ENCODE peak calls at places on chromosomes 7 and 10, in eight cellular contexts. V, N, R, I, T, P, G and F are unnamed samples.

GRCh38 chr10:1573334-1573969 is 163.9 kb downstream of the ADARB2 start:
- DNase-seq in V (no peak), N (no peak), R (no peak), I (no peak), T (no peak), P (no peak), G (no peak), F (no peak)

GRCh38 chr10:78688945-78689935 is 379.5 kb upstream of the ZMIZ1 start:
- DNase-seq in V (no peak), N (no peak), R (no peak), I (no peak), T (no peak), P (peak; percentile 88), G (peak; percentile 64), F (no peak)

GRCh38 chr10:132003286-132003924 is 21.7 kb upstream of the BNIP3 start:
- DNase-seq in V (no peak), N (no peak), R (no peak), I (no peak), T (no peak), P (no peak), G (no peak), F (no peak)

GRCh38 chr7:142733271-142733670 is 16.0 kb upstream of the PRSS1 start:
- DNase-seq in V (no peak), N (no peak), R (no peak), I (no peak), T (no peak), P (no peak), G (no peak), F (no peak)

GRCh38 chr7:94289071-94289470 is 105.6 kb upstream of the COL1A2 start:
- DNase-seq in V (no peak), N (no peak), R (no peak), I (peak; percentile 64), T (peak; percentile 86), P (peak; percentile 49), G (peak; percentile 37), F (no peak)

GRCh38 chr10:114772496-114773196 is 48.9 kb upstream of the FHIP2A start:
- DNase-seq in V (no peak), N (no peak), R (no peak), I (no peak), T (no peak), P (no peak), G (no peak), F (no peak)

GRCh38 chr7:36245900-36246299 is 92.8 kb downstream of the EEPD1 start:
- DNase-seq in V (no peak), N (no peak), R (no peak), I (no peak), T (no peak), P (no peak), G (no peak), F (no peak)

GRCh38 chr7:51139796-51140195 is 176.8 kb downstream of the COBL start:
- DNase-seq in V (no peak), N (peak; percentile 76), R (no peak), I (no peak), T (no peak), P (no peak), G (no peak), F (no peak)

GRCh38 chr10:113297226-113297625 is 255.6 kb upstream of the HABP2 start:
- DNase-seq in V (no peak), N (no peak), R (no peak), I (no peak), T (peak; percentile 74), P (no peak), G (no peak), F (no peak)

GRCh38 chr7:20787658-20788057 is 972 bp upstream of the SP8 start:
- DNase-seq in V (no peak), N (no peak), R (no peak), I (no peak), T (no peak), P (no peak), G (no peak), F (no peak)

GRCh38 chr10:115727114-115727513 is 545.9 kb downstream of the GFRA1 start:
- DNase-seq in V (no peak), N (no peak), R (no peak), I (no peak), T (no peak), P (no peak), G (no peak), F (no peak)

GRCh38 chr10:5679606-5680005 is 5.0 kb upstream of the TASOR2 start:
- DNase-seq in V (no peak), N (no peak), R (no peak), I (no peak), T (peak; percentile 74), P (no peak), G (peak; percentile 30), F (no peak)

GRCh38 chr10:9762966-9763656 is 1254.6 kb upstream of the CELF2 start:
- DNase-seq in V (no peak), N (no peak), R (no peak), I (no peak), T (peak; percentile 32), P (no peak), G (no peak), F (no peak)

GRCh38 chr7:89021741-89022140 is 226.2 kb upstream of the TEX47 start:
- DNase-seq in V (no peak), N (no peak), R (no peak), I (no peak), T (no peak), P (no peak), G (no peak), F (no peak)

GRCh38 chr7:141014523-141015395 is at the start of gene MRPS33:
- DNase-seq in V (peak; percentile 90), N (peak; percentile 64), R (peak; percentile 98), I (peak; percentile 100), T (peak; percentile 96), P (peak; percentile 99), G (peak; percentile 97), F (peak; percentile 95)